ENCODE peak calls at places on chromosomes 13 and 19, in seven cellular contexts. K, N, H, J, D, Z and I are unnamed samples.
A peak's percentile ranks its signal among the peaks of the same experiment; 100 is the strongest.

GRCh38 chr13:101489635-101490034 is 37.2 kb downstream of the ITGBL1 start:
- DNase-seq in K (no peak), N (no peak), H (no peak), J (no peak), D (no peak), Z (no peak), I (no peak)

GRCh38 chr19:17496337-17496997 is 15.0 kb upstream of the PGLS start:
- DNase-seq in K (peak; percentile 90), N (peak; percentile 88), H (peak; percentile 54), J (peak; percentile 76), D (no peak), Z (peak; percentile 78), I (peak; percentile 80)

GRCh38 chr19:58325623-58326022 is 1.2 kb upstream of the ZSCAN22 start:
- DNase-seq in K (no peak), N (no peak), H (peak; percentile 27), J (no peak), D (no peak), Z (peak; percentile 34), I (no peak)

GRCh38 chr19:879711-880438 is 13.1 kb downstream of the MED16 start:
- DNase-seq in K (no peak), N (no peak), H (no peak), J (no peak), D (no peak), Z (no peak), I (no peak)

GRCh38 chr19:41442473-41443360 is at the start of gene ERICH4:
- DNase-seq in K (no peak), N (no peak), H (no peak), J (no peak), D (no peak), Z (no peak), I (no peak)

GRCh38 chr19:17762505-17763229 is 11.4 kb downstream of the FCHO1 start:
- DNase-seq in K (no peak), N (peak; percentile 90), H (peak; percentile 64), J (peak; percentile 55), D (no peak), Z (peak; percentile 75), I (peak; percentile 22)

GRCh38 chr13:52162279-52163101 is 3.1 kb upstream of the NEK3 start:
- DNase-seq in K (no peak), N (peak; percentile 4), H (peak; percentile 95), J (no peak), D (no peak), Z (peak; percentile 72), I (no peak)

GRCh38 chr13:76455960-76456359 is 430.2 kb downstream of the KCTD12 start:
- DNase-seq in K (no peak), N (no peak), H (peak; percentile 93), J (no peak), D (no peak), Z (peak; percentile 64), I (no peak)

GRCh38 chr13:114038900-114039299 is 65.0 kb upstream of the C13orf46 start:
- DNase-seq in K (no peak), N (no peak), H (no peak), J (no peak), D (no peak), Z (no peak), I (no peak)

GRCh38 chr13:49828452-49828851 is 36.0 kb upstream of the KPNA3 start:
- DNase-seq in K (no peak), N (peak; percentile 26), H (no peak), J (no peak), D (no peak), Z (no peak), I (no peak)

GRCh38 chr19:4375620-4376228 is 24.6 kb downstream of the SH3GL1 start:
- DNase-seq in K (no peak), N (peak; percentile 81), H (no peak), J (peak; percentile 76), D (peak; percentile 89), Z (peak; percentile 92), I (no peak)

GRCh38 chr13:112616586-112617381 is 28.8 kb upstream of the TUBGCP3 start:
- DNase-seq in K (peak; percentile 39), N (peak; percentile 75), H (peak; percentile 37), J (peak; percentile 72), D (no peak), Z (peak; percentile 69), I (peak; percentile 48)